ENCODE peak calls at places on chromosomes 12 and 14, in ten cellular contexts. Y is NCI-H524 treated with DMSO at 0.1 percent for 48 hours; K is activated CD4-positive, alpha-beta T cell treated with anti-CD3 and anti-CD28 coated beads, Interleukin-2, amount 50 U/mL, for 1 hour; T is activated effector memory CD4-positive, alpha-beta T cell treated with anti-CD3 and anti-CD28 coated beads, Interleukin-2, amount 50 U/mL, for 16 hours; N is stimulated activated CD4-positive, alpha-beta T cell treated with anti-CD3 and anti-CD28 coated beads, TNF-alpha, amount 100 ng/mL, for 24 hours; U is cardiac fibroblast; C is body of pancreas; Z is GM06990; V is NCI-H69; D is GM13977. R is an unnamed sample.
A peak's percentile ranks its signal among the peaks of the same experiment; 100 is the strongest.

GRCh38 chr14:101405171-101405883 is 156.0 kb upstream of the DIO3 start:
- DNase-seq in Y (no peak), K (no peak), T (no peak), N (no peak), U (peak; percentile 90), C (no peak), Z (no peak), V (no peak), D (no peak), R (no peak)

GRCh38 chr14:24058951-24059475 is 7.2 kb downstream of the CARMIL3 start:
- DNase-seq in Y (no peak), K (no peak), T (no peak), N (no peak), U (no peak), C (no peak), Z (no peak), V (no peak), D (no peak), R (no peak)

GRCh38 chr12:47907851-47908454 is 3.2 kb upstream of the VDR start:
- DNase-seq in Y (no peak), K (no peak), T (no peak), N (no peak), U (no peak), C (no peak), Z (no peak), V (no peak), D (no peak), R (no peak)

GRCh38 chr14:54627718-54628345 is 60.9 kb downstream of the SAMD4A start:
- DNase-seq in Y (no peak), K (no peak), T (peak; percentile 65), N (no peak), U (peak; percentile 83), C (no peak), Z (peak; percentile 29), V (no peak), D (peak; percentile 70), R (peak; percentile 79)

GRCh38 chr12:72102150-72102549 is 163.5 kb downstream of the TPH2 start:
- DNase-seq in Y (no peak), K (no peak), T (no peak), N (no peak), U (no peak), C (no peak), Z (no peak), V (peak; percentile 58), D (no peak), R (no peak)

GRCh38 chr14:67964391-67964812 is 144.8 kb downstream of the RAD51B start:
- DNase-seq in Y (no peak), K (no peak), T (no peak), N (no peak), U (peak; percentile 75), C (no peak), Z (no peak), V (peak; percentile 75), D (no peak), R (no peak)

GRCh38 chr14:26887842-26888241 is 290.0 kb upstream of the NOVA1 start:
- DNase-seq in Y (no peak), K (no peak), T (no peak), N (no peak), U (peak; percentile 49), C (no peak), Z (no peak), V (no peak), D (no peak), R (peak; percentile 73)

GRCh38 chr12:131834798-131835615 is 6.8 kb downstream of the MMP17 start:
- DNase-seq in Y (no peak), K (no peak), T (no peak), N (no peak), U (no peak), C (no peak), Z (no peak), V (no peak), D (no peak), R (no peak)

GRCh38 chr12:95057431-95057830 is 16.0 kb downstream of the NR2C1 start:
- DNase-seq in Y (no peak), K (no peak), T (no peak), N (no peak), U (no peak), C (no peak), Z (no peak), V (no peak), D (no peak), R (no peak)

GRCh38 chr14:73976150-73976549 is 26.0 kb downstream of the COQ6 start:
- DNase-seq in Y (no peak), K (no peak), T (no peak), N (no peak), U (no peak), C (no peak), Z (no peak), V (no peak), D (no peak), R (no peak)

GRCh38 chr14:102988054-102988453 is 65.6 kb downstream of the AMN start:
- DNase-seq in Y (no peak), K (no peak), T (no peak), N (no peak), U (no peak), C (no peak), Z (no peak), V (no peak), D (no peak), R (no peak)

GRCh38 chr12:91640021-91640420 is 457.4 kb upstream of the DCN start:
- DNase-seq in Y (no peak), K (no peak), T (no peak), N (no peak), U (no peak), C (no peak), Z (no peak), V (no peak), D (no peak), R (no peak)

GRCh38 chr12:15636060-15636890 is 152.9 kb downstream of the EPS8 start:
- DNase-seq in Y (no peak), K (no peak), T (no peak), N (no peak), U (no peak), C (no peak), Z (no peak), V (peak; percentile 1), D (no peak), R (no peak)

GRCh38 chr12:124147030-124147429 is 147.9 kb upstream of the RFLNA start:
- DNase-seq in Y (no peak), K (no peak), T (no peak), N (no peak), U (no peak), C (no peak), Z (no peak), V (no peak), D (no peak), R (no peak)

GRCh38 chr14:51442513-51443175 is 202.6 kb downstream of the TMX1 start:
- DNase-seq in Y (no peak), K (no peak), T (no peak), N (no peak), U (peak; percentile 97), C (no peak), Z (no peak), V (no peak), D (no peak), R (no peak)

GRCh38 chr12:2291182-2291832 is 238.5 kb downstream of the CACNA1C start:
- DNase-seq in Y (no peak), K (no peak), T (peak; percentile 66), N (peak; percentile 14), U (peak; percentile 50), C (peak; percentile 36), Z (no peak), V (peak; percentile 73), D (peak; percentile 79), R (no peak)

GRCh38 chr12:76569685-76570604 is 10.4 kb upstream of the OSBPL8 start:
- DNase-seq in Y (no peak), K (no peak), T (no peak), N (no peak), U (no peak), C (no peak), Z (no peak), V (no peak), D (no peak), R (no peak)

GRCh38 chr12:43011383-43011926 is 421.9 kb upstream of the PRICKLE1 start:
- DNase-seq in Y (no peak), K (no peak), T (no peak), N (no peak), U (no peak), C (no peak), Z (no peak), V (no peak), D (peak; percentile 4), R (no peak)

GRCh38 chr12:58814036-58814435 is 106.3 kb downstream of the LRIG3 start:
- DNase-seq in Y (no peak), K (no peak), T (no peak), N (no peak), U (peak; percentile 20), C (no peak), Z (no peak), V (no peak), D (no peak), R (no peak)

GRCh38 chr12:106248849-106249371 is 1.1 kb upstream of the CKAP4 start:
- DNase-seq in Y (no peak), K (peak; percentile 27), T (peak; percentile 74), N (peak; percentile 26), U (peak; percentile 59), C (no peak), Z (peak; percentile 33), V (no peak), D (peak; percentile 44), R (no peak)